ENCODE peak calls at places on chromosomes 3 and 15, in eight cellular contexts. N is EL, J is C1 segment of cervical spinal cord, O is AG09319, B is K562, X is glomerular endothelial cell, U is NCI-H345, T is heart left ventricle. S is an unnamed sample.

GRCh38 chr15:82750831-82751181 is 41.1 kb upstream of the AP3B2 start:
- DNase-seq in N (no peak), J (no peak), O (no peak), B (peak), X (no peak), U (no peak), T (no peak), S (no peak)

GRCh38 chr3:123423026-123423425 is 25.9 kb downstream of the ADCY5 start:
- DNase-seq in N (no peak), J (no peak), O (no peak), B (no peak), X (no peak), U (no peak), T (peak), S (no peak)

GRCh38 chr3:151047636-151048035 is 37.8 kb upstream of the MED12L start:
- DNase-seq in N (peak), J (no peak), O (no peak), B (peak), X (no peak), U (no peak), T (no peak), S (no peak)

GRCh38 chr3:79461129-79461792 is 306.5 kb downstream of the ROBO1 start:
- DNase-seq in N (peak), J (no peak), O (no peak), B (no peak), X (no peak), U (no peak), T (no peak), S (no peak)

GRCh38 chr15:62474021-62474770 is 309.1 kb upstream of the C2CD4B start:
- DNase-seq in N (no peak), J (no peak), O (no peak), B (no peak), X (no peak), U (no peak), T (no peak), S (no peak)

GRCh38 chr3:177824190-177824786 is 627.0 kb upstream of the TBL1XR1 start:
- DNase-seq in N (peak), J (no peak), O (peak), B (no peak), X (no peak), U (peak), T (peak), S (peak)

GRCh38 chr3:49785565-49786356 is 581 bp downstream of the IP6K1 start:
- DNase-seq in N (peak), J (no peak), O (no peak), B (no peak), X (no peak), U (no peak), T (no peak), S (no peak)

GRCh38 chr15:39747326-39747725 is 35.3 kb downstream of the FSIP1 start:
- DNase-seq in N (peak), J (no peak), O (no peak), B (no peak), X (no peak), U (no peak), T (no peak), S (peak)

GRCh38 chr15:41207687-41208448 is 22.7 kb downstream of the EXD1 start:
- DNase-seq in N (peak), J (no peak), O (no peak), B (no peak), X (no peak), U (no peak), T (no peak), S (no peak)

GRCh38 chr3:169650503-169650902 is 13.0 kb downstream of the MECOM start:
- DNase-seq in N (no peak), J (no peak), O (no peak), B (no peak), X (no peak), U (no peak), T (no peak), S (no peak)

GRCh38 chr15:59997070-59997701 is 6.9 kb upstream of the FOXB1 start:
- DNase-seq in N (no peak), J (no peak), O (no peak), B (peak), X (no peak), U (peak), T (no peak), S (no peak)

GRCh38 chr15:101022306-101022705 is 103.1 kb downstream of the LRRK1 start:
- DNase-seq in N (no peak), J (no peak), O (no peak), B (no peak), X (no peak), U (no peak), T (no peak), S (no peak)

GRCh38 chr3:14525685-14526631 is 14.2 kb downstream of the GRIP2 start:
- DNase-seq in N (peak), J (no peak), O (no peak), B (no peak), X (no peak), U (no peak), T (no peak), S (no peak)

GRCh38 chr3:98650966-98651765 is 57.8 kb upstream of the CPOX start:
- DNase-seq in N (no peak), J (no peak), O (no peak), B (no peak), X (no peak), U (no peak), T (no peak), S (no peak)

GRCh38 chr3:140386357-140387100 is 291.3 kb upstream of the TRIM42 start:
- DNase-seq in N (no peak), J (no peak), O (no peak), B (no peak), X (no peak), U (no peak), T (no peak), S (no peak)

GRCh38 chr3:177419904-177420601 is 222.8 kb upstream of the TBL1XR1 start:
- DNase-seq in N (no peak), J (no peak), O (peak), B (no peak), X (no peak), U (no peak), T (no peak), S (no peak)

GRCh38 chr3:44913868-44914468 is 39.6 kb downstream of the TGM4 start:
- DNase-seq in N (peak), J (peak), O (peak), B (peak), X (peak), U (peak), T (peak), S (peak)

GRCh38 chr3:40387001-40387894 is at the start of gene ENTPD3:
- DNase-seq in N (peak), J (no peak), O (no peak), B (peak), X (no peak), U (peak), T (no peak), S (no peak)

GRCh38 chr15:40493089-40493840 is 22.5 kb downstream of the CHST14 start:
- DNase-seq in N (peak), J (no peak), O (no peak), B (no peak), X (no peak), U (no peak), T (no peak), S (no peak)

GRCh38 chr15:90873998-90874605 is 5.7 kb downstream of the FURIN start:
- DNase-seq in N (no peak), J (no peak), O (no peak), B (peak), X (no peak), U (no peak), T (no peak), S (no peak)

GRCh38 chr3:23671901-23672589 is 133.7 kb upstream of the UBE2E1 start:
- DNase-seq in N (no peak), J (no peak), O (no peak), B (no peak), X (no peak), U (no peak), T (no peak), S (no peak)

GRCh38 chr15:25179673-25180511 is 225.1 kb downstream of the SNRPN start:
- DNase-seq in N (no peak), J (no peak), O (no peak), B (no peak), X (no peak), U (no peak), T (peak), S (no peak)

GRCh38 chr3:187274315-187274976 is 17.1 kb downstream of the MASP1 start:
- DNase-seq in N (no peak), J (no peak), O (no peak), B (no peak), X (no peak), U (no peak), T (no peak), S (no peak)

GRCh38 chr3:37237252-37237651 is 62.9 kb upstream of the LRRFIP2 start:
- DNase-seq in N (peak), J (no peak), O (no peak), B (no peak), X (no peak), U (no peak), T (no peak), S (no peak)

GRCh38 chr3:23809294-23809693 is 3.5 kb downstream of the UBE2E1 start:
- DNase-seq in N (no peak), J (no peak), O (no peak), B (no peak), X (no peak), U (no peak), T (no peak), S (no peak)

GRCh38 chr15:69535101-69535638 is 82.6 kb downstream of the RPLP1 start:
- DNase-seq in N (peak), J (no peak), O (no peak), B (no peak), X (no peak), U (no peak), T (no peak), S (no peak)

GRCh38 chr3:31166249-31166885 is 271.9 kb upstream of the GADL1 start:
- DNase-seq in N (peak), J (no peak), O (no peak), B (no peak), X (peak), U (no peak), T (no peak), S (peak)

GRCh38 chr3:134406331-134407246 is 32.3 kb upstream of the AMOTL2 start:
- DNase-seq in N (no peak), J (peak), O (no peak), B (no peak), X (no peak), U (peak), T (peak), S (no peak)

GRCh38 chr3:69324362-69325025 is 61.4 kb downstream of the FRMD4B start:
- DNase-seq in N (peak), J (no peak), O (no peak), B (no peak), X (no peak), U (peak), T (no peak), S (no peak)

GRCh38 chr15:28096720-28097431 is 2.2 kb downstream of the OCA2 start:
- DNase-seq in N (peak), J (no peak), O (no peak), B (no peak), X (no peak), U (no peak), T (no peak), S (no peak)

GRCh38 chr15:91942676-91943417 is 89.3 kb downstream of the SLCO3A1 start:
- DNase-seq in N (peak), J (peak), O (peak), B (no peak), X (no peak), U (no peak), T (peak), S (no peak)

GRCh38 chr3:86562095-86562494 is 428.9 kb downstream of the VGLL3 start:
- DNase-seq in N (no peak), J (no peak), O (no peak), B (no peak), X (no peak), U (no peak), T (no peak), S (no peak)

GRCh38 chr3:149658444-149659172 is 783 bp upstream of the WWTR1 start:
- DNase-seq in N (peak), J (peak), O (peak), B (no peak), X (no peak), U (peak), T (peak), S (peak)